ENCODE peak calls at places on chromosomes 12 and 14, in five cellular contexts. X, P, G, Q and A are unnamed samples.

GRCh38 chr12:47105914-47106674 is 26.3 kb upstream of the AMIGO2 start:
- DNase-seq in X (no peak), P (no peak), G (no peak), Q (no peak), A (no peak)

GRCh38 chr14:64611358-64612020 is 61.7 kb downstream of the PPP1R36 start:
- DNase-seq in X (peak), P (no peak), G (no peak), Q (no peak), A (no peak)

GRCh38 chr14:95253039-95253620 is 66.6 kb downstream of the CLMN start:
- DNase-seq in X (peak), P (no peak), G (no peak), Q (no peak), A (no peak)

GRCh38 chr14:61673305-61673704 is 22.0 kb upstream of the HIF1A start:
- DNase-seq in X (no peak), P (no peak), G (no peak), Q (no peak), A (no peak)

GRCh38 chr12:109166371-109166770 is 50.0 kb downstream of the ACACB start:
- DNase-seq in X (no peak), P (no peak), G (no peak), Q (no peak), A (no peak)

GRCh38 chr14:105483300-105484068 is 3.2 kb upstream of the CRIP1 start:
- DNase-seq in X (no peak), P (no peak), G (no peak), Q (peak), A (no peak)

GRCh38 chr14:30195946-30196345 is 268.3 kb upstream of the PRKD1 start:
- DNase-seq in X (peak), P (no peak), G (peak), Q (no peak), A (no peak)

GRCh38 chr12:4273651-4274395 is at the start of gene CCND2:
- DNase-seq in X (peak), P (peak), G (peak), Q (peak), A (peak)

GRCh38 chr14:79256311-79256879 is 954.9 kb downstream of the DIO2 start:
- DNase-seq in X (no peak), P (no peak), G (no peak), Q (no peak), A (no peak)

GRCh38 chr12:51371295-51371953 is 19.8 kb downstream of the GALNT6 start:
- DNase-seq in X (peak), P (peak), G (peak), Q (peak), A (no peak)

GRCh38 chr12:62827042-62827441 is 107.9 kb downstream of the PPM1H start:
- DNase-seq in X (no peak), P (no peak), G (no peak), Q (no peak), A (no peak)

GRCh38 chr14:24921903-24922302 is 128.0 kb downstream of the STXBP6 start:
- DNase-seq in X (peak), P (no peak), G (peak), Q (no peak), A (no peak)

GRCh38 chr12:108620236-108620879 is 13.3 kb downstream of the SELPLG start:
- DNase-seq in X (peak), P (no peak), G (no peak), Q (no peak), A (no peak)

GRCh38 chr12:46895726-46896125 is 69.9 kb upstream of the SLC38A4 start:
- DNase-seq in X (no peak), P (no peak), G (no peak), Q (no peak), A (no peak)

GRCh38 chr12:132427177-132427725 is 62.7 kb upstream of the FBRSL1 start:
- DNase-seq in X (no peak), P (no peak), G (no peak), Q (no peak), A (no peak)

GRCh38 chr12:57101892-57102695 is 9.1 kb downstream of the STAT6 start:
- DNase-seq in X (peak), P (no peak), G (no peak), Q (no peak), A (no peak)

GRCh38 chr14:55909879-55910278 is 208.3 kb upstream of the PELI2 start:
- DNase-seq in X (no peak), P (no peak), G (no peak), Q (no peak), A (no peak)

GRCh38 chr14:61696753-61697318 is 1.5 kb downstream of the HIF1A start:
- DNase-seq in X (no peak), P (no peak), G (peak), Q (no peak), A (no peak)

GRCh38 chr12:53259891-53260290 is 8.2 kb upstream of the ESPL1 start:
- DNase-seq in X (no peak), P (no peak), G (no peak), Q (no peak), A (no peak)

GRCh38 chr14:73014105-73014504 is 12.8 kb downstream of the ZFYVE1 start:
- DNase-seq in X (peak), P (no peak), G (peak), Q (no peak), A (no peak)

GRCh38 chr12:116534341-116535121 is 24.6 kb upstream of the MAP1LC3B2 start:
- DNase-seq in X (peak), P (no peak), G (peak), Q (no peak), A (no peak)

GRCh38 chr12:128180166-128180565 is 86.8 kb upstream of the TMEM132C start:
- DNase-seq in X (no peak), P (no peak), G (no peak), Q (no peak), A (no peak)

GRCh38 chr14:67335781-67336180 is 23.8 kb downstream of the ATP6V1D start:
- DNase-seq in X (peak), P (no peak), G (peak), Q (no peak), A (no peak)

GRCh38 chr14:74261288-74261687 is 22.0 kb downstream of the VSX2 start:
- DNase-seq in X (no peak), P (no peak), G (no peak), Q (no peak), A (no peak)

GRCh38 chr14:65073605-65074201 is 28.6 kb downstream of the MAX start:
- DNase-seq in X (no peak), P (no peak), G (no peak), Q (no peak), A (no peak)

GRCh38 chr14:32167907-32168306 is 33.9 kb upstream of the RNU6-7 start:
- DNase-seq in X (no peak), P (no peak), G (no peak), Q (no peak), A (no peak)

GRCh38 chr12:132673288-132674179 is 13.6 kb downstream of the POLE start:
- DNase-seq in X (no peak), P (no peak), G (no peak), Q (no peak), A (no peak)

GRCh38 chr12:4962539-4963486 is 53.1 kb downstream of the KCNA1 start:
- DNase-seq in X (peak), P (no peak), G (no peak), Q (no peak), A (no peak)

GRCh38 chr14:32913725-32914124 is 25.0 kb upstream of the NPAS3 start:
- DNase-seq in X (peak), P (no peak), G (peak), Q (no peak), A (no peak)

GRCh38 chr12:6871052-6871957 is 1.8 kb downstream of the SPSB2 start:
- DNase-seq in X (no peak), P (no peak), G (peak), Q (no peak), A (no peak)

GRCh38 chr12:75781532-75782046 is 250.0 kb downstream of the PHLDA1 start:
- DNase-seq in X (peak), P (no peak), G (peak), Q (no peak), A (no peak)

GRCh38 chr12:93547778-93548177 is 24.7 kb upstream of the SOCS2 start:
- DNase-seq in X (no peak), P (peak), G (no peak), Q (no peak), A (no peak)

GRCh38 chr14:21070083-21070609 is at the start of gene ARHGEF40:
- DNase-seq in X (no peak), P (no peak), G (peak), Q (peak), A (no peak)

GRCh38 chr12:82954572-82954971 is 267.9 kb downstream of the TMTC2 start:
- DNase-seq in X (no peak), P (no peak), G (no peak), Q (no peak), A (no peak)
- TF ChIP-seq CTCF in X (no peak), P (no peak), G (no peak), Q (no peak), A (no peak)

GRCh38 chr12:66550626-66551025 is 128.2 kb downstream of the GRIP1 start:
- DNase-seq in X (no peak), P (no peak), G (no peak), Q (no peak), A (no peak)

GRCh38 chr12:66552753-66553152 is 126.1 kb downstream of the GRIP1 start:
- DNase-seq in X (peak), P (no peak), G (no peak), Q (no peak), A (no peak)

DNA sequence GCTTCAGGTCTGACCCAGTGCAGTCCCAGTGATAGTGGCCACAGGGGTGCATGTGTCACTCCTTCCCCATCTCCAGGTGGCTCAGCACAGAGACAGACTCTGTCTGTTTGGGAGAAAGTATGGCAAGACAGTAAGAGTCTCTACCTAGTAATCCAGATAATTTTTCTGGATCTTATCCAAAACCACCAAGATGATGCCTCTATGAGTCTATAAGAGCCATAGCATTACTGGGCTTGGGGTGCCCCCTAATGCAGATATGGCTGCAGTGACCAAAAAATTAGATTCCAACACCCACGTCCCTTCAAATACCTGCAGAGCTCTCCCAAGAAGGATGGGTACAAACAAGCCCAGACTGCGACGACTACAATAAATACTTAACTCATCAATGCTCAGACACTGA is 123.8 kb downstream of the GRIP1 start:
- DNase-seq in X (peak), P (no peak), G (no peak), Q (no peak), A (no peak)
- TF ChIP-seq CTCF in X (no peak), P (no peak), G (no peak), Q (no peak), A (no peak)

GRCh38 chr12:106387847-106388246 is 30.3 kb downstream of the POLR3B start:
- DNase-seq in X (no peak), P (no peak), G (no peak), Q (no peak), A (no peak)

GRCh38 chr12:106392746-106393145 is 35.2 kb downstream of the POLR3B start:
- DNase-seq in X (no peak), P (no peak), G (no peak), Q (no peak), A (no peak)

GRCh38 chr12:106389181-106389580 is 31.6 kb downstream of the POLR3B start:
- DNase-seq in X (no peak), P (no peak), G (no peak), Q (no peak), A (no peak)

DNA sequence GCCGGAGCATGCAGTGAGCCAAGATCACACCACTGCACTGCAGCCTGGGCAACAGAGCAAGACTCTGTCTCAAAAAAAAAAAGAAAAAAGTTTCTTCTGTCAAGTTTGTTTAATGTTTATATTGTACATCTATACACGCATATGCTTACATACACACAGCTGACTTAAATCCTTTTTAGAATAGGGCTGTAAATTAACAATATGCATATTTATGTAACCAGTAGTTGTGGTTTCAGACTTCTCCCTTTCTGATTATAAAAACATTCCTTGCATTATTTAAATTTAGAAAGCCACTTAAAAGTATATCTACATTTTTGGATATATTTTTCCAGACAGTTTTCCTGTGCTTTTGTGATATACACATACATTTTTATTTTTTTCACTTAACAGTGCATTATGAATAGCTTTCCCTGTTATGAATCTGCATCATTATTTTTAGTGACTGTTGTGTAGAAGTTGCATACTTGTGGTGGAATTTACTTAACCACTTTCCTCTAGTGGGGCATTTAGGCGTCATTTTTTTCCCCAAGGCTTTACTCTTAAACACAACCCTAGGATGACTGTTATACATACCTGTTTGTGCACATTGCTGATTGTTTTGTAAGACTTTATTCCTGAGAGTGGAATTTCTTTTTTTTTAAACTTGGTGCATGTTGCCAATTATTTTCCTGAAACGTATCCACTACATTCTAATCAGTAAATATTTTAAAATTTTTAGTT is 29.4 kb downstream of the POLR3B start:
- DNase-seq in X (peak), P (no peak), G (peak), Q (no peak), A (no peak)
- TF ChIP-seq CTCF in X (no peak), P (no peak), G (no peak), Q (no peak), A (no peak)

DNA sequence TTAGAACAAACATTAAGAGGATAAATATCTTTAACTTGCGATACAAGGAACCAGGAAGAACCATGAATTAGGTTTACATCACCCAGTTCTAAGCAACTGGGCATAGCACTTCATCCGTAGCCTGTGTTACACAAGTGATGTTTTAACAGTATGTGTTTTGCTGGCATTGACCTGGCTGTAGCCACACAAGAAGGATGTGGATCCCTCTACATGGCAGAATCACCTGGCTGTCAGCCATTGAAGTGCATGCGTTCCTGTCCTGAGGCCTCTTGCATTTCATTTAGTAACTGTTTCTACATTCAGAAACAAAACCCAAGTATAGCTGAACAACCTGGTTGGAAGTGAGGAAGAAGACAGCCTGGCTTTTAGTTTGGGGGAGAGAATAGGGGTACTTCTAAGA is 72.2 kb downstream of the TGFB3 start:
- DNase-seq in X (no peak), P (no peak), G (no peak), Q (no peak), A (no peak)
- TF ChIP-seq CTCF in X (no peak), P (no peak), G (no peak), Q (no peak), A (peak)

GRCh38 chr12:124160102-124160501 is 134.8 kb upstream of the RFLNA start:
- DNase-seq in X (no peak), P (no peak), G (no peak), Q (no peak), A (no peak)

GRCh38 chr12:124167141-124167540 is 127.8 kb upstream of the RFLNA start:
- DNase-seq in X (no peak), P (no peak), G (no peak), Q (no peak), A (no peak)

GRCh38 chr12:124159655-124160054 is 135.2 kb upstream of the RFLNA start:
- DNase-seq in X (no peak), P (no peak), G (no peak), Q (no peak), A (no peak)

GRCh38 chr12:124165695-124166094 is 129.2 kb upstream of the RFLNA start:
- DNase-seq in X (no peak), P (no peak), G (no peak), Q (no peak), A (no peak)

GRCh38 chr12:124162151-124163110 is 132.5 kb upstream of the RFLNA start:
- DNase-seq in X (peak), P (no peak), G (no peak), Q (no peak), A (no peak)
- TF ChIP-seq CTCF in X (no peak), P (no peak), G (no peak), Q (no peak), A (no peak)

GRCh38 chr12:78963439-78964222 is 99.1 kb downstream of the SYT1 start:
- DNase-seq in X (peak), P (no peak), G (peak), Q (no peak), A (no peak)

GRCh38 chr12:78964521-78964920 is 99.9 kb downstream of the SYT1 start:
- DNase-seq in X (no peak), P (no peak), G (no peak), Q (no peak), A (no peak)

GRCh38 chr12:78961171-78961570 is 96.6 kb downstream of the SYT1 start:
- DNase-seq in X (no peak), P (no peak), G (no peak), Q (no peak), A (no peak)

GRCh38 chr12:78959556-78959955 is 95.0 kb downstream of the SYT1 start:
- DNase-seq in X (no peak), P (no peak), G (no peak), Q (no peak), A (no peak)
- TF ChIP-seq CTCF in X (peak), P (no peak), G (no peak), Q (no peak), A (no peak)

GRCh38 chr12:65684906-65685305 is 139.4 kb upstream of the HMGA2 start:
- DNase-seq in X (no peak), P (no peak), G (no peak), Q (no peak), A (no peak)

GRCh38 chr12:65689508-65689907 is 134.8 kb upstream of the HMGA2 start:
- DNase-seq in X (no peak), P (no peak), G (no peak), Q (no peak), A (no peak)

GRCh38 chr12:65681226-65681625 is 143.1 kb upstream of the HMGA2 start:
- DNase-seq in X (no peak), P (no peak), G (no peak), Q (no peak), A (no peak)

GRCh38 chr12:65682145-65682544 is 142.1 kb upstream of the HMGA2 start:
- DNase-seq in X (no peak), P (no peak), G (no peak), Q (no peak), A (no peak)

DNA sequence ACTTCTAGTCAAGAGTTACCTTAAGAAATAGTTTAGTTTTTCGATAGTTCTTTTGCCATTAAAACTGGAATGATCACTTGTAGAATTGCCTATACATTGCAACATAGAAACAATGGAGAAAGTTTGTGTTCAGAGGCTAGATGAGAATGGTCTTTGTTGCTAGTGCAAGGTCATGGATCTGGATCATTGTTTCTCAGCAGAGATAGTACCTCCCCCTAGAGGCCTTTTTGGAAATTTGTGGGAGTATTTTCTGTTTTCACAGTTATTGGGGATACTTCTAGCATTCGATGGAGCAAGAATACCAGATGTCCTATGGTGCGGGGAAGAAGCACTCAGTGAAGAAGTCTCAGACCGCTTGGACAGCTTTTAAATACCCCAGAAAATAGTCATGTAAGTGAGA is 138.8 kb upstream of the HMGA2 start:
- DNase-seq in X (peak), P (no peak), G (peak), Q (no peak), A (no peak)
- TF ChIP-seq CTCF in X (peak), P (peak), G (peak), Q (peak), A (peak)

DNA sequence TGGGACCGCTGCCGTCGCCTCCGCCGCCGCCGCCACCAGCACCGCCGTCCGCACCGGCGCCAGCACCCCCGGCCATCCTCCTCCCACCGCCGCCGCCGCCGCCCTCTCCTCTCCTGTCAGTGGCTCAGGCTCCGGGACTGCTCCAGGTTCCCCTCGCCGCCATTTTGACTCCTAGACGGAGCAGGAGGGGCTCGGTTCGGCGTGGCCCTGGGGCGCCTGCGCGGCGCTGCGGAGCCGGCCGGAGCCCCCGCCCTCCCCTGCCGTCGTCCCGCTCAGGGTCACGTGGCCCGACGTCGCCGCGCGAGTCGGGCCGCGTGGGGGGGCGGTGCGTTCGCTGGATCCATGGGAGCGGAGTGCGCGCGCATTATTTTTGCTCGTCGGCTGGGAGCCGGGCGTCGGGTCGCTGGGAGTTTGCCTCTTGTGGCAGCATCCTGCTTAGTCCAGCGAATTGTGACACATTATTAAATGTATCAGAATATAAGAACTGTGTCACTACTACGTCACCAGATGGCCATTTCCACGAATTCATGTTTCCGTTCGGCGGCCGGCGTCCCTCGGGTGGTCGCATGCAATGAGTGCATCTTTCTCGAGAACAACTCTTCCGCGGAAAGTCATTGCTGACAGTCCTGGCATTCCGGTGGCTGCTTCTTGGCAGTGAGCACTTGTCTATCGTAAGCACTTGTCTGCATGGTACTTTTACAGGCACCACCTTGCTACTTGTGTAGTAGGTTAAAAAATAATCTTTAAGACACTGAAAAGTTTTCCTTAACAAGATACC is at the start of gene BTBD7:
- DNase-seq in X (peak), P (peak), G (peak), Q (peak), A (peak)
- TF ChIP-seq CTCF in X (peak), P (peak), G (peak), Q (no peak), A (peak)

GRCh38 chr12:19971396-19971802 is 396.9 kb upstream of the PDE3A start:
- DNase-seq in X (peak), P (no peak), G (peak), Q (no peak), A (peak)
- TF ChIP-seq CTCF in X (no peak), P (peak), G (peak), Q (no peak), A (peak)